ENCODE peak calls at places on chromosome 10, in five cellular contexts. I is esophagus muscularis mucosa, P is stomach, D is suprapubic skin, E is right lobe of liver. N is an unnamed sample. For H3K4me1, the result is how much of the 10 kb centered on the place peaks cover.

GRCh38 chr10:128530301-128530700 is 404.1 kb upstream of the MKI67 start:
- DNase-seq in E (no peak), D (no peak), P (no peak), I (no peak), N (no peak)

GRCh38 chr10:56370217-56371113 is 9.4 kb upstream of the ZWINT start:
- DNase-seq in D (no peak), P (no peak), I (no peak), E (no peak), N (no peak)

GRCh38 chr10:80829562-80829961 is 291.9 kb downstream of the SH2D4B start:
- DNase-seq in D (no peak), E (no peak), I (no peak), P (no peak), N (no peak)

GRCh38 chr10:73905256-73906018 is 5.5 kb upstream of the PLAU start:
- DNase-seq in D (no peak), P (no peak), E (no peak), I (no peak), N (no peak)

GRCh38 chr10:89426230-89426868 is 12.0 kb downstream of the IFIT5 start:
- DNase-seq in I (no peak), D (no peak), P (no peak), E (no peak), N (no peak)

GRCh38 chr10:50417906-50418697 is 166.8 kb upstream of the ASAH2 start:
- DNase-seq in P (peak), E (peak), D (peak), I (peak), N (peak)

GRCh38 chr10:2963889-2964631 is 103.3 kb upstream of the PFKP start:
- DNase-seq in E (no peak), I (no peak), D (no peak), P (no peak), N (no peak)

GRCh38 chr10:15459218-15459617 is 88.1 kb upstream of the FAM171A1 start:
- DNase-seq in P (no peak), E (no peak), D (no peak), I (no peak), N (no peak)

GRCh38 chr10:60521974-60522405 is 132.3 kb upstream of the ANK3 start:
- DNase-seq in P (no peak), I (no peak), E (no peak), D (no peak), N (no peak)

GRCh38 chr10:113086282-113086681 is 136.2 kb downstream of the TCF7L2 start:
- DNase-seq in P (no peak), E (no peak), I (no peak), D (no peak), N (no peak)

GRCh38 chr10:113085776-113086175 is 135.7 kb downstream of the TCF7L2 start:
- DNase-seq in D (no peak), E (no peak), I (no peak), P (no peak), N (no peak)

GRCh38 chr10:113088194-113088593 is 138.1 kb downstream of the TCF7L2 start:
- DNase-seq in D (no peak), P (no peak), I (no peak), E (no peak), N (no peak)

GRCh38 chr10:113089581-113089980 is 139.5 kb downstream of the TCF7L2 start:
- DNase-seq in E (no peak), P (peak), I (no peak), D (no peak), N (no peak)

DNA sequence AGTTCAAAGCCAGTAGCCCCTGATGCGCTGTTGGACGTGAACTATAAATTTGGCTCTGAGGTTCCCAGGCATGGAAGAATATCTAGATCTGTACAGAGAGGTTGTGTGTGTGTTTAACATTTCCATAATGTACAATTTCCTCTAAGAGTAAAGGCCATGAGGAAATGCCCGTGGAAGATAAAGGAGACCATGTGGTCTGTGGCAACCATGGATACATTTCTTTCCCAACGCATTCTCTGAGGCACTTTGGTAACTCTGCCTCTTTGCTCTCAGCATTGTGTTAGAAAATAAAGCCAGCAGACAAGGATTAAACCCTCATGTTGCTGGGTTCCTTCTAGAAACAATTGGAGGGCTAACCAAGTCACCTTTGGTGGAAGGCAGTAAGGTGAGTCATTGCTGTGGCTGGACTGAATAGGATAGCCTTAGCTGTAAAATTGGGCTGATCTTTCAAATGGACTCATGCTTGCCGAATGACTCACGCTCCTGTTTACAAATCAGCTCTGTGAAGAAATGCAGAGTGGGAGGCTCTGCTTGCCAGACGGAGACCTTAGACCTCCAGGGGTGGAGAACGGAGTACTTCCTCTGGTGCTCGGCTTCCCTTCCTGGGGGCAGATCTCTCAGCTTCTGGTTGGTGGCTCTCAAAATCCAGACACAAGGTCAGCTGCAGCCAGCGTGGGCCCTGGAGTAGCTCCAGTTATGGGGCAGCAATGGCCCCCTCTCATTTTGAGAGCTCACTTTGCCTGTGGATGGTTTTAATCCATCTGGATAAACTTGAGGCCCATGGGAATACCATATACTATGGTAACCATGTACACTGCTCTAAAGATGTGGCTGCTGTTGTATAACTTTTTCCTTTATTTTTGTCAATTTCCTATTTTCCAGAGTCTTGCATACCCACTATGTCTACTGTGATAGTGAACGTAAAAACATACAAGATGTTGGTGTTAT is 137.3 kb downstream of the TCF7L2 start:
- DNase-seq in I (no peak), D (no peak), P (peak), E (no peak), N (peak)
- TF ChIP-seq POLR2A in I (no peak), D (no peak), P (no peak), E (no peak), N (no peak)

GRCh38 chr10:8044331-8044907 is 10.1 kb upstream of the GATA3 start:
- DNase-seq in I (no peak), D (no peak), E (no peak), P (no peak), N (no peak)
- H3K4me1 ChIP-seq in I (half or more), D (under half), E (under half), P (under half), N (under half)

DNA sequence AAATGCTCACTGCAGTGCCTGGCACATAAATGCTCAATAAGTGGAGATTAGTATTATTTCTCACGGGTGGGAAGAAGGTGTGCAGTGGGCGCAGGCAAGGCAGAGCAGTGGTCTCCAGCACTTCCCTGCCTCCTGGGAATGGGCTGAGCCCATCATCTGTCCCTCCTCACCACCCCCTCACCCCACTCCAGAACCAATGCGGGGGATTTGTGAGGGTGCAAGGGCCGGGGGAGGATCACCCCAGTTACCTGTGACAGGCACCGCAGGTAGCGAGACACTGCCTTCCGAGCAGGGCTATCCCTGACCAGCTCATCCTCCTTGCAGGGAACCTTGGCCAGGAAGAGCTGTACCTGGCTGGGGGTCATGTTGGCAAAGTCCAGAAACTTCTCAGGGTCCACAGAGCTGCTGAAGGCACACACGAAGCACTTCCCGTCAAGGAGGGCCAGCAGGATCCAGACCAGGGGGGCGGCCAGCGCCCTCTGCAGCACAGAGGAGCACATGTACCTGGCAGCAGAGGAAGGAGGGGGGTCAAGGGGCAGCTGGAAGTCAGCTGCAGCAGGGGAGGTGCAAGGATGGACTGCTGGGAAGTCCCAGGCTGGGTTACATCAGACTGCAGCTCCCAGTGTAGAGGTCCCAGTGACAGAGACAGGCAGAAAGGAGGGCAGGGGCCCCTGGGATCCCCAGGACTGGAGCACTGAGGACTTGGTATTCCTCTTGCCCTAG is 2.8 kb downstream of the CALHM3 start:
- DNase-seq in E (no peak), D (no peak), I (no peak), P (no peak), N (no peak)
- H3K4me3 ChIP-seq in E (no peak), D (no peak), I (no peak), P (no peak), N (no peak)

GRCh38 chr10:29840516-29841276 is 205.9 kb upstream of the SVIL start:
- DNase-seq in D (no peak), I (no peak), P (no peak), E (peak), N (no peak)

GRCh38 chr10:29845166-29845565 is 210.4 kb upstream of the SVIL start:
- DNase-seq in E (no peak), P (no peak), I (no peak), D (no peak), N (no peak)

GRCh38 chr10:29841724-29842649 is 207.2 kb upstream of the SVIL start:
- DNase-seq in P (peak), E (peak), D (no peak), I (no peak), N (peak)

GRCh38 chr10:29839826-29840515 is 205.2 kb upstream of the SVIL start:
- DNase-seq in I (no peak), P (no peak), D (no peak), E (peak), N (no peak)

GRCh38 chr10:29843143-29843542 is 208.4 kb upstream of the SVIL start:
- DNase-seq in E (no peak), P (no peak), D (no peak), I (no peak), N (peak)
- TF ChIP-seq POLR2A in E (no peak), P (no peak), D (no peak), I (no peak), N (no peak)

DNA sequence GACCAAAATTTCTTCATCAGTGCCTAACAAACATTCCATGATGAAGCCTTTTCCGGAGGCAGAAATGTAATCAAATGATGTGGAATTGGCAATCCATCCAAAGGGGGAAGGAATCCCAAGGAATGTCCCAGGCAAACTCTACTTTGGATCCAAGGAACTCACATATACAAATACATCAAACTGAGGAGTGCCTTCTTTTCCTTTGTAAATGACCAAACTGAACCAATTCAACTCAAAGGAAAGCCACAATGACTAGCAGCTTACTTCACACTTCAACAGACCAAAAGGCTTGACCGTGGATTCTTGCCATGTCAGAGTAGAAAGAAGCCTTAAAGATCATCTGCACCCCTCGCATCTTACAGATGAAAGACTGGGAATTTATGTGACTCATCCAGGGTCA is 79.7 kb upstream of the MACROH2A2 start:
- DNase-seq in D (no peak), E (no peak), P (no peak), I (peak), N (no peak)
- H3K4me1 ChIP-seq in D (under half), E (under half), P (under half), I (under half), N (under half)

DNA sequence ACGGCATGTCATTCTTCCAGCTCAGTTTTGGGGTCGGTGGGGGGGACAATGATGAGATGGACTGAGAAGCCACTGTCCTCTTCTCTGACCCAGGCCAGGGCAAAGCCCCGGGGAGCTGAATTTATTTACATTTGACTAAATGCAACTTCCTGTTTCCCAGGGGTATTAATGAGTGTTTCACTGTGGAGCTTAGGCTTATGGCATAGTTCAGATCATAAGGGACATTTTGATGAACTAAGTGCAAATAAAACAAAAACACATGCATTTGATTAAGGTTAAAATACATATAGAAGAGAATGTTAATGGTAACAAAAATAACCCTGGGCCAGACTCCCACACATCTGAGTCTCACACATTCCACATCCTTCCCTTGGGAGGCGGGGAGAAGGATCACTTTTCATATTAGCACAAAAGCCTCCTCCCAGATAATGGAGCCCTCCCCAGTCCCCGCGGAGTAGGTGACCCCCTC is 320.6 kb downstream of the FRMD4A start:
- DNase-seq in I (no peak), D (no peak), E (no peak), P (no peak), N (no peak)
- H3K4me3 ChIP-seq in I (peak), D (peak), E (no peak), P (peak), N (peak)

GRCh38 chr10:32271617-32272016 is 75.3 kb downstream of the EPC1 start:
- DNase-seq in I (no peak), P (no peak), E (no peak), D (no peak), N (no peak)

GRCh38 chr10:32266566-32266965 is 80.4 kb downstream of the EPC1 start:
- DNase-seq in D (no peak), E (no peak), P (no peak), I (no peak), N (no peak)

GRCh38 chr10:32266979-32267378 is 80.0 kb downstream of the EPC1 start:
- DNase-seq in I (no peak), P (no peak), D (no peak), E (no peak), N (no peak)

GRCh38 chr10:32265756-32266155 is 81.2 kb downstream of the EPC1 start:
- DNase-seq in E (no peak), D (no peak), I (no peak), P (no peak), N (no peak)

DNA sequence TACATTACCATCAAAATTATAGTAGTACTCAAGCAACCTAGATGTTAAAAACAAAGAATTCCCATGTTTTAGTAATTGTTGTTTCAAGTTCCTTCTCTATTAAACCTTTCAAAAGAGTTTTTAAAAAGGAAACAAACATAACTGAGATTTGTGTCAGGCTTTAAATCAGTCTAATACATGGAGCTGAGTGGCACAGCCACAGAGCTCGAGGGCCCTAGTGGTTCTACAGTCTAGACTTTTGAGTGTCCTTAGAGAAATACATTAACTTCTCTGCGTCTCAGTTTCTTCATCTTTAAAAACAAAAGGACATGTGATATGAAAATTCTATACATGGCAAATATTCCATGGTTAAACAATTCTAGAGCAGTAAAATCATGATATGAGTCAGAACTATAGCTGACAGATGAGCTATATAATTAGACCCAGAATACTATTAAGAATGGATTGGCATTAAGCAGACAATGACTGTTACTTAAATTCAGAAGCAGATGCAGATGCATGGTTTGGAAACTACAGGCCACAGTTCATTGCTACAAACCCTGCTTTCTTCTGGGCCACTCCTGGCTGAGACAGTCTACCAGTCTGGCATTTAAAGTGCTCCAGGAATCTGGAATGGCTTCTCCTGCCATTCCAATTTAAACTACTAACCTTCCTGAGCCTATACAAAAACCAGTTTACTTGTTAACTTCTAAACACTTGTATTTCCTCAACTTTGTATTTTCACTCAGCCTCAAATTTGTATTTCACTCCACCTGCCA is 77.4 kb downstream of the EPC1 start:
- DNase-seq in E (no peak), I (no peak), D (no peak), P (no peak), N (no peak)
- TF ChIP-seq POLR2A in E (no peak), I (no peak), D (no peak), P (no peak), N (no peak)